ENCODE peak calls at places on chromosomes 16 and 17, in nine cellular contexts. G, H, X, I, P, W, Q, F and L are unnamed samples.

GRCh38 chr17:71975331-71975801 is 145.5 kb upstream of the SOX9 start:
- DNase-seq in G (no peak), W (no peak), I (peak), F (peak), H (no peak), P (no peak), Q (no peak), X (no peak), L (no peak)

GRCh38 chr17:10772425-10773380 is 31.2 kb downstream of the TMEM238L start:
- DNase-seq in Q (peak), I (no peak), P (no peak), H (peak), F (peak), X (peak), G (peak), W (no peak), L (peak)

GRCh38 chr17:38658741-38659345 is 15.9 kb downstream of the EPOP start:
- DNase-seq in I (no peak), F (no peak), W (no peak), X (no peak), Q (no peak), P (no peak), H (no peak), G (no peak), L (no peak)

GRCh38 chr16:65875362-65876199 is 490.9 kb upstream of the CDH5 start:
- DNase-seq in I (no peak), P (no peak), Q (no peak), G (peak), F (no peak), W (no peak), H (no peak), X (no peak), L (no peak)

GRCh38 chr16:82070656-82071369 is 35.8 kb downstream of the HSD17B2 start:
- DNase-seq in I (peak), Q (peak), X (no peak), G (no peak), W (no peak), F (peak), P (no peak), H (no peak), L (no peak)

GRCh38 chr17:2044263-2044894 is 2.6 kb downstream of the OVCA2 start:
- DNase-seq in G (no peak), H (no peak), W (no peak), X (no peak), F (peak), I (no peak), P (no peak), Q (no peak), L (no peak)

GRCh38 chr17:44780845-44781480 is 22.2 kb downstream of the ADAM11 start:
- DNase-seq in G (no peak), P (no peak), Q (no peak), H (no peak), F (no peak), W (no peak), X (no peak), I (no peak), L (no peak)

GRCh38 chr17:61611323-61611722 is 20.3 kb upstream of the NACA2 start:
- DNase-seq in G (no peak), F (no peak), Q (no peak), X (no peak), P (no peak), W (no peak), H (no peak), I (no peak), L (no peak)

GRCh38 chr16:9060225-9060624 is 31.2 kb upstream of the HAPSTR1 start:
- DNase-seq in H (no peak), P (no peak), I (no peak), F (no peak), G (no peak), W (no peak), Q (no peak), X (no peak), L (no peak)

GRCh38 chr17:36127199-36127881 is 23.7 kb downstream of the CCL4 start:
- DNase-seq in F (no peak), Q (no peak), X (no peak), I (no peak), G (no peak), P (no peak), H (no peak), W (no peak), L (no peak)

GRCh38 chr16:67396159-67396774 is 3.0 kb upstream of the TPPP3 start:
- DNase-seq in F (no peak), P (peak), W (no peak), X (no peak), I (no peak), Q (peak), G (peak), H (no peak), L (peak)

GRCh38 chr16:75420987-75421819 is 12.1 kb downstream of the CFDP1 start:
- DNase-seq in X (peak), W (no peak), F (peak), Q (peak), P (peak), I (peak), G (peak), H (peak), L (peak)

GRCh38 chr17:57090560-57091185 is 5.6 kb downstream of the AKAP1 start:
- DNase-seq in I (no peak), G (no peak), W (no peak), X (no peak), H (no peak), P (no peak), Q (no peak), F (no peak), L (no peak)

GRCh38 chr17:61314368-61315078 is 85.1 kb upstream of the TBX2 start:
- DNase-seq in Q (no peak), X (no peak), I (no peak), W (no peak), F (no peak), P (no peak), H (no peak), G (no peak), L (no peak)

GRCh38 chr16:68257906-68258800 is 6.2 kb upstream of the SLC7A6 start:
- DNase-seq in F (no peak), W (no peak), Q (peak), I (peak), H (no peak), P (no peak), X (no peak), G (no peak), L (peak)

GRCh38 chr17:73394523-73395450 is 83.0 kb upstream of the CDC42EP4 start:
- DNase-seq in W (no peak), I (no peak), F (no peak), H (no peak), X (no peak), G (no peak), P (peak), Q (no peak), L (no peak)

GRCh38 chr16:50067290-50067853 is 1.6 kb downstream of the HEATR3 start:
- DNase-seq in Q (peak), H (peak), G (no peak), X (no peak), W (peak), P (peak), F (peak), I (peak), L (peak)

GRCh38 chr16:83403751-83404150 is 404.0 kb upstream of the HSBP1 start:
- DNase-seq in F (no peak), G (no peak), H (no peak), I (peak), W (no peak), X (no peak), Q (no peak), P (no peak), L (no peak)

GRCh38 chr17:64326420-64327054 is 63.5 kb upstream of the TEX2 start:
- DNase-seq in P (no peak), H (no peak), G (no peak), I (no peak), F (no peak), Q (peak), W (no peak), X (no peak), L (no peak)

GRCh38 chr17:83195330-83196087 is 116.1 kb downstream of the METRNL start:
- DNase-seq in I (no peak), F (no peak), P (no peak), G (no peak), Q (no peak), W (no peak), X (no peak), H (no peak), L (no peak)

GRCh38 chr16:27109666-27110523 is 43.2 kb downstream of the C16orf82 start:
- DNase-seq in F (peak), H (peak), X (peak), P (peak), W (peak), G (peak), I (peak), Q (peak), L (peak)

GRCh38 chr16:66128363-66128725 is 238.1 kb upstream of the CDH5 start:
- DNase-seq in I (no peak), W (no peak), P (no peak), F (no peak), X (no peak), G (no peak), Q (no peak), H (no peak), L (no peak)

GRCh38 chr16:80231888-80232287 is 308.9 kb upstream of the DYNLRB2 start:
- DNase-seq in P (no peak), G (no peak), F (no peak), Q (no peak), W (no peak), X (no peak), I (peak), H (peak), L (no peak)

GRCh38 chr17:6072157-6072556 is 2.0 kb downstream of the WSCD1 start:
- DNase-seq in I (no peak), W (no peak), G (no peak), P (no peak), X (no peak), H (no peak), Q (no peak), F (no peak), L (no peak)

GRCh38 chr16:82682757-82683156 is 56.0 kb downstream of the CDH13 start:
- DNase-seq in I (no peak), F (no peak), X (no peak), G (no peak), H (no peak), W (no peak), Q (no peak), P (no peak), L (no peak)

GRCh38 chr17:76178124-76178523 is 37.1 kb upstream of the FOXJ1 start:
- DNase-seq in P (no peak), F (no peak), X (no peak), G (no peak), H (no peak), I (no peak), Q (no peak), W (no peak), L (no peak)